ENCODE peak calls at places on chromosomes 5 and 9, in eight cellular contexts. T, V, G, Y, J, D, L and Z are unnamed samples.

GRCh38 chr5:157915638-157916037 is 56.7 kb upstream of the CLINT1 start:
- DNase-seq in L (peak; percentile 86), T (peak; percentile 15), Y (peak; percentile 34), G (peak; percentile 90), J (peak; percentile 87), D (no peak), V (peak; percentile 61), Z (peak; percentile 82)

GRCh38 chr5:61450170-61450815 is 118.2 kb downstream of the ZSWIM6 start:
- DNase-seq in Y (peak; percentile 71), J (no peak), V (peak; percentile 43), L (no peak), G (peak; percentile 87), T (peak; percentile 84), D (no peak), Z (no peak)

GRCh38 chr5:132423443-132423898 is 54.0 kb downstream of the SLC22A5 start:
- DNase-seq in G (no peak), L (peak; percentile 56), J (peak; percentile 51), T (no peak), Y (no peak), D (no peak), V (no peak), Z (no peak)

GRCh38 chr5:81016116-81016515 is 56.0 kb downstream of the RASGRF2 start:
- DNase-seq in Y (no peak), T (no peak), G (no peak), D (no peak), L (no peak), V (no peak), J (no peak), Z (no peak)

GRCh38 chr5:179914032-179914755 is 6.5 kb upstream of the TBC1D9B start:
- DNase-seq in D (no peak), T (peak; percentile 94), J (no peak), G (peak; percentile 37), V (no peak), Y (no peak), L (peak; percentile 77), Z (no peak)

GRCh38 chr9:36870960-36871359 is 163.1 kb downstream of the PAX5 start:
- DNase-seq in V (no peak), D (no peak), T (no peak), L (no peak), J (no peak), Y (no peak), G (no peak), Z (no peak)

GRCh38 chr5:168317521-168318147 is 26.2 kb downstream of the WWC1 start:
- DNase-seq in V (no peak), G (peak; percentile 98), L (no peak), J (no peak), Y (peak; percentile 92), T (peak; percentile 84), D (no peak), Z (no peak)

GRCh38 chr5:71860048-71860447 is 141.0 kb downstream of the CARTPT start:
- DNase-seq in G (no peak), V (no peak), L (no peak), J (no peak), Y (no peak), T (no peak), D (no peak), Z (no peak)

GRCh38 chr5:2598503-2598902 is 153.0 kb downstream of the IRX2 start:
- DNase-seq in G (no peak), D (no peak), L (no peak), Y (no peak), V (no peak), T (no peak), J (no peak), Z (no peak)

GRCh38 chr5:10578292-10578663 is 14.4 kb downstream of the ANKRD33B start:
- DNase-seq in Y (no peak), G (no peak), L (peak; percentile 50), D (no peak), V (no peak), J (peak; percentile 49), T (no peak), Z (peak; percentile 14)

GRCh38 chr5:110785356-110785755 is 46.5 kb downstream of the SLC25A46 start:
- DNase-seq in J (no peak), T (no peak), V (no peak), L (no peak), Y (no peak), G (peak; percentile 74), D (no peak), Z (no peak)

GRCh38 chr5:74885170-74885569 is 19.0 kb upstream of the FAM169A start:
- DNase-seq in D (no peak), L (no peak), T (no peak), Y (peak; percentile 19), V (no peak), G (no peak), J (no peak), Z (no peak)

GRCh38 chr5:12023614-12024241 is 119.5 kb upstream of the CTNND2 start:
- DNase-seq in V (peak; percentile 13), L (no peak), Y (peak; percentile 38), T (no peak), G (peak; percentile 38), D (peak; percentile 82), J (no peak), Z (no peak)

GRCh38 chr5:60369391-60369790 is 330.6 kb downstream of the DEPDC1B start:
- DNase-seq in D (no peak), L (no peak), T (no peak), J (no peak), G (no peak), Y (no peak), V (no peak), Z (no peak)

GRCh38 chr9:89969156-89969566 is 364.3 kb downstream of the GADD45G start:
- DNase-seq in Y (no peak), V (no peak), L (no peak), J (no peak), T (no peak), G (no peak), D (no peak), Z (no peak)

GRCh38 chr9:75953218-75953617 is 62.7 kb downstream of the PCSK5 start:
- DNase-seq in D (no peak), T (no peak), V (no peak), L (no peak), G (peak; percentile 65), J (no peak), Y (no peak), Z (no peak)

GRCh38 chr5:59831341-59831989 is 62.1 kb downstream of the PDE4D start:
- DNase-seq in J (no peak), Y (no peak), V (no peak), D (no peak), G (peak; percentile 69), L (no peak), T (no peak), Z (no peak)

GRCh38 chr5:68015381-68015780 is 200.2 kb upstream of the PIK3R1 start:
- DNase-seq in L (no peak), V (no peak), G (no peak), Y (no peak), D (no peak), T (no peak), J (no peak), Z (no peak)

GRCh38 chr9:97570899-97571298 is 62.3 kb downstream of the TSTD2 start:
- DNase-seq in V (no peak), J (peak; percentile 60), G (no peak), L (peak; percentile 67), Y (no peak), D (no peak), T (no peak), Z (peak; percentile 69)

GRCh38 chr5:117681855-117682254 is 1107.2 kb upstream of the SEMA6A start:
- DNase-seq in J (no peak), G (no peak), Y (peak; percentile 44), T (no peak), L (no peak), V (no peak), D (no peak), Z (no peak)

GRCh38 chr9:116813029-116813295 is 125.9 kb downstream of the TRIM32 start:
- DNase-seq in T (no peak), V (no peak), J (no peak), L (no peak), Y (no peak), G (no peak), D (no peak), Z (no peak)

GRCh38 chr5:90632799-90633198 is 74.2 kb downstream of the ADGRV1 start:
- DNase-seq in Y (no peak), T (no peak), J (no peak), V (no peak), G (no peak), L (no peak), D (no peak), Z (no peak)

GRCh38 chr5:109740329-109740728 is 50.6 kb downstream of the MAN2A1 start:
- DNase-seq in G (peak; percentile 11), L (no peak), D (no peak), V (no peak), Y (peak; percentile 37), J (no peak), T (no peak), Z (no peak)
- H3K4me3 ChIP-seq in G (no peak overlapping the region), L (no peak overlapping the region), D (no peak overlapping the region), V (no peak overlapping the region), Y (no peak overlapping the region), J (no peak overlapping the region), T (no peak overlapping the region), Z (no peak overlapping the region)

GRCh38 chr5:166014256-166014655 is 2277.2 kb upstream of the WWC1 start:
- DNase-seq in L (no peak), Y (no peak), T (no peak), J (no peak), G (no peak), V (no peak), D (no peak), Z (no peak)

GRCh38 chr5:166018716-166019115 is 2272.7 kb upstream of the WWC1 start:
- DNase-seq in V (no peak), Y (no peak), T (no peak), G (no peak), D (no peak), L (no peak), J (no peak), Z (no peak)

GRCh38 chr5:166013417-166013816 is 2278.0 kb upstream of the WWC1 start:
- DNase-seq in G (no peak), D (no peak), J (no peak), V (no peak), Y (no peak), L (no peak), T (no peak), Z (no peak)
- H3K4me3 ChIP-seq in G (no peak overlapping the region), D (no peak overlapping the region), J (no peak overlapping the region), V (no peak overlapping the region), Y (no peak overlapping the region), L (no peak overlapping the region), T (no peak overlapping the region), Z (no peak overlapping the region)

DNA sequence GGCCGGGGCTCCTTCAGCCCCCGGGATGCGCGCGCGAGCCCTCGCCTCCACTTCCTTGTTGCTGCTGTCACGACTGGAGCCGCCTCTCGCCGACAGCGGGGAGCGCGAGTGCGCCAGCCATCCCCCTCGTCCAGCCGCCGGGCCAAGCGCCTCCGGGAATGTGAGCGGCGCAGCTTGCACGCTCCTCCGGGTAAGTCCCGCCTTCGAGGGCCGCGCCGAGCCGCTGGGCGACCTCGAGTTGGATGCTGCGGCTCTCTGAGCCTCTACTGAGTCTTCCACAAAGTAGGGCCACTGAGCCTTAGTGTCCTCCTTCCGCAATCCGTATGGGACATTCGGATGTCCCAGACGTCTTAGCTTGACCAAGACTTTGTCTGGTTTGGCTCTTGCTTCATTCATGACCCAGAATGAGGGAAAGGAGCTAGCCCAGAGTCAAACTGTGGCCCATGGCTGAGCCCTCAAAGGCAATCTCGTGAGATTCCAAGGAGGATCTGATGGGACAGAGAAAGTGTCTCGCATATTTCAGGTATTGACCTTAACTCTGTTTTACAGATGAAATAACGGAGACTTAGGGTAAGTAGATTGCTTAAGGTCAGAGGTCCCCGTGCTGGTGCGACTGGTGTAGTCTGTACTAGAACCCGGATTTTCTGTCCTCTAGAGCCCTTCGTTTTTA is 586 bp downstream of the HMGXB3 start:
- DNase-seq in J (no peak), D (peak; percentile 71), G (peak; percentile 55), T (peak; percentile 79), L (peak; percentile 90), Y (no peak), V (no peak), Z (peak; percentile 76)
- H3K4me3 ChIP-seq in J (peak overlapping the region; percentile 93), D (peak overlapping the region; percentile 83), G (peak overlapping the region; percentile 80), T (peak overlapping the region; percentile 89), L (peak overlapping the region; percentile 87), Y (peak overlapping the region; percentile 88), V (peak overlapping the region; percentile 91), Z (peak overlapping the region; percentile 93)

GRCh38 chr9:21994526-21994995 is at the start of gene CDKN2B-AS1:
- DNase-seq in L (no peak), J (peak; percentile 59), T (peak; percentile 91), Y (no peak), V (no peak), D (peak; percentile 95), G (peak; percentile 67), Z (no peak)
- H3K4me3 ChIP-seq in L (peak within 1 kb of the TSS; percentile 63), J (peak within 1 kb of the TSS; percentile 72), T (peak within 1 kb of the TSS; percentile 94), Y (peak within 1 kb of the TSS; percentile 78), V (peak within 1 kb of the TSS; percentile 48), D (peak within 1 kb of the TSS; percentile 97), G (peak within 1 kb of the TSS; percentile 40), Z (peak within 1 kb of the TSS; percentile 88)